ENCODE peak calls at places on chromosomes 1 and 21, in four cellular contexts. H is fibroblast of the conjunctiva; V is stimulated activated CD8-positive, alpha-beta memory T cell treated with anti-CD3 and anti-CD28 coated beads, Interleukin-2, amount 100 ng/mL, for 48 hours; E is HAP-1. O is an unnamed sample.
A peak's percentile ranks its signal among the peaks of the same experiment; 100 is the strongest.

GRCh38 chr1:15249032-15249601 is 2.1 kb downstream of the FHAD1 start:
- DNase-seq in V (peak; percentile 51), E (no peak), H (no peak), O (no peak)

GRCh38 chr1:23098463-23099170 is 70.0 kb downstream of the LUZP1 start:
- DNase-seq in H (peak; percentile 66), E (peak; percentile 72), V (peak; percentile 20), O (no peak)

GRCh38 chr1:201290551-201290950 is 7.2 kb downstream of the PKP1 start:
- DNase-seq in H (no peak), E (no peak), V (no peak), O (no peak)

GRCh38 chr1:15186846-15187151 is 33.3 kb downstream of the TMEM51 start:
- DNase-seq in V (no peak), E (no peak), H (no peak), O (no peak)

GRCh38 chr1:155499953-155500621 is 62.5 kb downstream of the ASH1L start:
- DNase-seq in H (no peak), E (peak; percentile 89), V (no peak), O (peak; percentile 21)

GRCh38 chr1:72184099-72184695 is 98.1 kb downstream of the NEGR1 start:
- DNase-seq in H (peak; percentile 1), E (no peak), V (no peak), O (no peak)

GRCh38 chr1:917076-917459 is 6.7 kb upstream of the SAMD11 start:
- DNase-seq in E (no peak), H (no peak), V (no peak), O (no peak)

GRCh38 chr1:207672525-207673130 is 27.7 kb downstream of the CR1L start:
- DNase-seq in E (peak; percentile 64), H (peak; percentile 30), V (no peak), O (peak; percentile 23)

GRCh38 chr1:54808443-54809207 is 7.5 kb upstream of the TTC22 start:
- DNase-seq in H (no peak), E (no peak), V (no peak), O (no peak)

GRCh38 chr1:235296729-235297128 is 31.2 kb downstream of the ARID4B start:
- DNase-seq in V (no peak), H (no peak), E (no peak), O (no peak)

GRCh38 chr1:91166106-91166712 is 144.4 kb upstream of the ZNF644 start:
- DNase-seq in V (peak; percentile 8), E (peak; percentile 75), H (peak; percentile 48), O (peak; percentile 11)

GRCh38 chr1:221672160-221672762 is 69.6 kb downstream of the DUSP10 start:
- DNase-seq in V (no peak), E (no peak), H (peak; percentile 33), O (peak; percentile 61)

GRCh38 chr21:33732038-33732437 is 89.7 kb downstream of the ITSN1 start:
- DNase-seq in V (no peak), E (no peak), H (no peak), O (no peak)

GRCh38 chr1:31183927-31184554 is 55.6 kb downstream of the NKAIN1 start:
- DNase-seq in H (peak; percentile 17), E (peak; percentile 78), V (peak; percentile 18), O (no peak)

GRCh38 chr1:54464477-54465146 is 58.4 kb upstream of the SSBP3 start:
- DNase-seq in H (no peak), E (no peak), V (no peak), O (no peak)

GRCh38 chr1:192587386-192588276 is 12.1 kb downstream of the RGS1 start:
- DNase-seq in E (no peak), V (no peak), H (no peak), O (no peak)

GRCh38 chr1:51236548-51237312 is 657 bp downstream of the RNF11 start:
- DNase-seq in H (peak; percentile 33), E (peak; percentile 54), V (peak; percentile 23), O (no peak)

GRCh38 chr1:247273013-247273412 is 17.1 kb downstream of the VN1R5 start:
- DNase-seq in E (no peak), H (no peak), V (no peak), O (peak; percentile 31)

GRCh38 chr1:89259283-89259971 is 13.2 kb downstream of the GBP5 start:
- DNase-seq in E (no peak), V (peak; percentile 23), H (no peak), O (no peak)

O was measured in retinal pigment epithelial cell.